ENCODE peak calls at places on chromosomes 6 and 20, in five cellular contexts. V is spleen, E is breast epithelium, K is endothelial cell of umbilical vein, O is suprapubic skin. L is an unnamed sample.

GRCh38 chr20:37395921-37396519 is 50.1 kb downstream of the SRC start:
- DNase-seq in V (no peak), E (no peak), K (no peak), O (no peak), L (no peak)

GRCh38 chr6:163501022-163501421 is 86.5 kb downstream of the QKI start:
- DNase-seq in V (no peak), E (no peak), K (no peak), O (no peak), L (no peak)

GRCh38 chr6:125746731-125747588 is 2.5 kb upstream of the HEY2 start:
- DNase-seq in V (peak; percentile 83), E (peak; percentile 64), K (peak; percentile 47), O (peak; percentile 82), L (peak; percentile 75)

GRCh38 chr6:34246563-34247391 is 2.0 kb downstream of the SMIM29 start:
- DNase-seq in V (peak; percentile 86), E (no peak), K (peak; percentile 48), O (no peak), L (peak; percentile 62)

GRCh38 chr6:143465546-143465945 is 14.9 kb downstream of the PEX3 start:
- DNase-seq in V (no peak), E (no peak), K (no peak), O (no peak), L (no peak)

GRCh38 chr6:24864345-24864744 is 65.6 kb upstream of the ARMH2 start:
- DNase-seq in V (no peak), E (no peak), K (no peak), O (no peak), L (no peak)

GRCh38 chr6:147382945-147383554 is 125.4 kb upstream of the SAMD5 start:
- DNase-seq in V (no peak), E (no peak), K (peak; percentile 44), O (no peak), L (no peak)

GRCh38 chr6:138970159-138970558 is 17.9 kb downstream of the REPS1 start:
- DNase-seq in V (no peak), E (no peak), K (peak; percentile 18), O (no peak), L (no peak)

GRCh38 chr20:3753098-3753497 is 14.5 kb downstream of the ADISSP start:
- DNase-seq in V (no peak), E (no peak), K (peak; percentile 66), O (no peak), L (peak; percentile 85)
- TF ChIP-seq POLR2AphosphoS5 in V (no peak), E (peak; percentile 23), K (no peak), O (no peak), L (no peak)

GRCh38 chr6:81762132-81762531 is 9.7 kb upstream of the TENT5A start:
- DNase-seq in V (no peak), E (no peak), K (no peak), O (no peak), L (no peak)
- TF ChIP-seq CTCF in V (no peak), E (no peak), K (no peak), O (no peak), L (no peak)

GRCh38 chr6:83708970-83709747 is at the start of gene SNAP91:
- DNase-seq in V (peak; percentile 67), E (no peak), K (peak; percentile 51), O (no peak), L (peak; percentile 56)

GRCh38 chr6:83709748-83710050 is 798 bp upstream of the SNAP91 start:
- DNase-seq in V (no peak), E (no peak), K (no peak), O (no peak), L (no peak)

GRCh38 chr6:83708546-83708969 is 343 bp downstream of the SNAP91 start:
- DNase-seq in V (no peak), E (no peak), K (peak; percentile 29), O (no peak), L (no peak)

GRCh38 chr6:83711958-83712357 is 3.1 kb upstream of the SNAP91 start:
- DNase-seq in V (no peak), E (no peak), K (no peak), O (no peak), L (no peak)

DNA sequence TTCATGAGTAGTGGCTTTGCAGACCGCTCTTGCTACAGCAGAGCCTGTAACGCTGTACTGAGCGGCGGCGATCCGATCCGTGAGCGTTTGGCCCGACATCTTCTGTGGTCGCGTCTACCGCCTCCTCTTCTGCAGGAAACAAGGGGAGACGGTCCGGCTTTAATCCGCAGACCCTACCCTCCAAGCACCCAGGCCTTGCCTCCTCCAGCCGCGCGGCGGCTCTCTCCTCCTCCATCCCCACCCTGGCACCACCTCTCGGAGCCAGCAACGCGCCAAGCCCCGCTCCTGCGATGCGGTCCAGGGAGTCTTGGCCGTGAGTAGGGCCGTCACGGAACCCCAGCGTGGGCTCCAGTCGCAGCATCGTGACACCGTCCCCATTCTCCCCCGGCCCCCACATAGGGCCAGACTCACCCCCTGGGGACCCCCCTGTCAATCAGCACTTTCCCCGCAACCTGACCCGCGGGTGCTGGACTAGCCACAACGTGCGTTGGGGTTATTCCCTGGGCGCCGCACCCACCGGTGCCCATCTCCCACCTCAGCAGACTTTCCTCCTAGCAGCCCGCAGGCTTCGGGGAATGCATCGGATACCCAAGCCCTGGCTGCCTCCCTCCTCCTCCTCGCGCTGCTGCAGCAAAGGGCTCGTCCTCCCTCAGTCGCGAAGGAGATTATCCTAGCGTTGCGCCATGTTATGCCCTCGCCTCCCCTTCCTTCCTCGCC is 914 bp downstream of the SNAP91 start:
- DNase-seq in V (no peak), E (no peak), K (peak; percentile 5), O (no peak), L (peak; percentile 56)
- H3K4me3 ChIP-seq in V (peak overlapping the region; percentile 23), E (peak overlapping the region; percentile 65), K (peak overlapping the region; percentile 68), O (peak overlapping the region; percentile 56), L (peak overlapping the region; percentile 66)

GRCh38 chr6:43223175-43223574 is 6.1 kb downstream of the DNPH1 start:
- DNase-seq in V (no peak), E (no peak), K (no peak), O (peak; percentile 68), L (peak; percentile 53)
- TF ChIP-seq POLR2AphosphoS5 in V (peak; percentile 37), E (no peak), K (no peak), O (no peak), L (no peak)

DNA sequence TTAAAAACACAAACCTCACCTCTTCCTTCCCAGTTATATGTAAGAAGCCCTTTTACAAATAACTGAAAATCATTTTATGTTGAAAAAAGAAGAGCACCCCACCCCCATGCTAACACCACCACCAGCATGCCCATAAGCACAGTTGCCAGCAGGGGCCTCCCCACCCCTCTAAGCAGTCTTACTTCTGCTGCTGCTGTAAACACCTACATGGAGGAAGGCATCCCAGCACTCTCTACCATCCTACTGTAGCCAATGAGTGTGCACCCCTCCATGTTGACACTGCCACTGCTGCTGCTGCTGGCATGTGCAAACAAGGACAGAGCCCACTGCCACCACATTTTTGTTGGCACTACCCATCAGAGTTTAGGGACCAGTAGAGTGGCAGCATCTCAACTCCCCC is 49.6 kb upstream of the PHIP start:
- DNase-seq in V (no peak), E (no peak), K (no peak), O (no peak), L (no peak)
- TF ChIP-seq CTCF in V (no peak), E (no peak), K (no peak), O (no peak), L (no peak)

GRCh38 chr20:237479-237878 is 10.4 kb downstream of the DEFB129 start:
- DNase-seq in V (no peak), E (no peak), K (no peak), O (no peak), L (no peak)
- H3K4me3 ChIP-seq in V (peak overlapping the region; percentile 22), E (no peak overlapping the region), K (no peak overlapping the region), O (no peak overlapping the region), L (no peak overlapping the region)

DNA sequence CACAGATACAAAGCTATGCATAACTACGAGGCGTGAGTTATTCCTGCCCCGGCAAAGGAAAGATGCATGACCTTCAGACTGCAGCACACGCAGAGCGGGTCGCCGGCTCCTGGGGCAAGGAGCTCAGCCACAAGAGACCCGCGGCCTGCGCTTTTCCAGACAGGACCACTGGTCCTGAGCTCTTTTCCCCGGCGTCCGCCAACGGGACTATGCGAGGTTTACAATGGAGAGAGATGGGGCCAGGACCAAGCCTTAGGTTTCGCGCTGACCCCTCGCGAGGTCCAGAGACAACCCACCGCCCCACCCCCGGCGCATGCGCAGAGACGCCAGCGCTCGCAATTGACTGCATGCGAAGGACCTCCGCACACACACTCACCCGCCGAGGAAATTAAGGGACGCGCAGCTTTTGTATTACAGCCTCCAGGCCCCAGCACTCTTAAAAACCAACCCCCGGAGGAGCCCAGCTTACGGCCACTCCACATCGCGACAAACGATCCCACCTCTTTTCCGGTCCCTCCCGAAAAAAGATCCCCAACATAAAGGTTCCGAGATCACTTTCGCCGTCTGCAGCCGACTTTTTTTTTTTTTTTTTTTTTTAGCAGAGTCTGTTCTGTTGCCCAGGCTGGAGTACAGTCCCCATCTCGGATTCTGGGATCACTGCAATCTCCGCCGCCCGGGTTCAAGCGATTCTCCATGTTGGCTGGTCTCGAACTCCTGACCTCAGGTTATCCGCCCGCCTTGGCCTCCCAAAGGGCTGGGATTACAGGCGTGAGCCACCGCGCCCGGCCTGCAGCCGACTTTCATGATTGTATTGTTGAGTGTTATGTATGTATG is at the start of gene COQ3:
- DNase-seq in V (peak; percentile 89), E (no peak), K (peak; percentile 85), O (peak; percentile 82), L (peak; percentile 76)
- TF ChIP-seq POLR2AphosphoS5 in V (peak; percentile 74), E (peak; percentile 19), K (peak; percentile 57), O (no peak), L (peak; percentile 62)

DNA sequence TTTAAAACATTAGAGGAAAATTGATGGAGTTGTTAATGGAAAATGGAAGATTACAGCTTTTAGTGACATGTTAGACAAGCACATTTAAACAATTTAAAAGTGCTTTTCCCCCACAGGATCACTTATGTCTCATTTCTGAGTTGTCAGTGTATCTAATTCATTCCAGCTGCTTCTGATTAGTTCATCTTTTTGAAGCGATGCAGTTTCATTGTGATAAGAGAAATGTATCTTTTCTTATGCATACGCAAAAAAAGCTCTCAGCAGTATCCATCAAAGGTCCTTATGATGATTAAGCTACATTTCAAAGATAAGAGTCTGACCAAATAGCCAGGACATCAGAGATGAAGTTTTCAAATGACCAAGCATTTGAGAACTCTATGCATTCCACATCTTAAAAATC is 572.6 kb upstream of the SYNCRIP start:
- DNase-seq in V (no peak), E (no peak), K (no peak), O (no peak), L (no peak)
- TF ChIP-seq CTCF in V (no peak), E (no peak), K (no peak), O (no peak), L (no peak)

GRCh38 chr20:44166008-44166407 is 21.0 kb downstream of the JPH2 start:
- DNase-seq in V (no peak), E (no peak), K (no peak), O (no peak), L (no peak)

GRCh38 chr20:44167736-44168135 is 19.3 kb downstream of the JPH2 start:
- DNase-seq in V (no peak), E (no peak), K (no peak), O (no peak), L (no peak)

GRCh38 chr20:44171775-44172571 is 15.0 kb downstream of the JPH2 start:
- DNase-seq in V (no peak), E (no peak), K (no peak), O (no peak), L (peak; percentile 27)

GRCh38 chr20:44170796-44171410 is 16.1 kb downstream of the JPH2 start:
- DNase-seq in V (no peak), E (no peak), K (no peak), O (no peak), L (peak; percentile 8)

DNA sequence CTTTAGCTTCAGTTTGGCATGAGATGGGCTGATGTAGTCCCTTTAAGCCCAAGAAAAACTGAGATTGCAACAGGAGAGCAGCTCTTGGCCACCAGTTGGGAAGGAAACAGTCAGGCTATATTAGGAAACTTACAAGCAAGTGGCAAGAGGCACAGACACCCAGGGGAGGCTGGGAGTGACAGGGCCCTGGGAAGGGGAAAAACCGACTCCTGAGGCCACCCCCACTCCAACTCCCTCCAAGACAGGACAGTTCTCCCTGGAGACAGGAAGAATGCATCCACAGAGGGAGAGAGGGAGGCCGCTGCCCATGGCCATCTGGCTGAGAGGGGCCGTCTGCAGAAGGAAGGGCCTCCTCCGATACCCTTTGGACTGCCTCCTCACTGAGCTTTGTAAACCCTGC is 20.5 kb downstream of the JPH2 start:
- DNase-seq in V (no peak), E (no peak), K (no peak), O (no peak), L (no peak)
- H3K4me3 ChIP-seq in V (no peak overlapping the region), E (no peak overlapping the region), K (no peak overlapping the region), O (no peak overlapping the region), L (no peak overlapping the region)

L was measured in sigmoid colon.